ENCODE peak calls at places on chromosomes 2 and 18, in seven cellular contexts. B is heart left ventricle, F is HepG2, C is GM10248, M is stomach, O is EH, V is AG04449. R is an unnamed sample.

GRCh38 chr2:85438291-85439110 is 20.0 kb downstream of the SH2D6 start:
- DNase-seq in B (no peak), F (peak; percentile 42), C (no peak), M (peak; percentile 41), O (no peak), V (no peak), R (no peak)

GRCh38 chr18:32383040-32383819 is 87.5 kb downstream of the GAREM1 start:
- DNase-seq in B (no peak), F (peak; percentile 78), C (no peak), M (no peak), O (peak; percentile 7), V (peak; percentile 77), R (peak; percentile 38)

GRCh38 chr2:146661494-146662096 is 1183.2 kb upstream of the ACVR2A start:
- DNase-seq in B (no peak), F (peak; percentile 23), C (no peak), M (no peak), O (peak; percentile 54), V (no peak), R (no peak)

GRCh38 chr18:76338619-76339245 is 156.3 kb downstream of the ZNF516 start:
- DNase-seq in B (no peak), F (no peak), C (no peak), M (no peak), O (no peak), V (no peak), R (no peak)

GRCh38 chr2:191478754-191479679 is 198.9 kb upstream of the NABP1 start:
- DNase-seq in B (peak; percentile 58), F (peak; percentile 23), C (no peak), M (peak; percentile 81), O (peak; percentile 44), V (no peak), R (peak; percentile 8)

GRCh38 chr2:215338883-215339679 is 27.2 kb downstream of the ATIC start:
- DNase-seq in B (no peak), F (no peak), C (no peak), M (no peak), O (no peak), V (no peak), R (no peak)

GRCh38 chr2:188042412-188042811 is 249.3 kb upstream of the GULP1 start:
- DNase-seq in B (no peak), F (no peak), C (no peak), M (no peak), O (peak; percentile 68), V (peak; percentile 23), R (no peak)

GRCh38 chr18:830315-830901 is 18.4 kb upstream of the YES1 start:
- DNase-seq in B (peak; percentile 40), F (no peak), C (peak; percentile 35), M (no peak), O (peak; percentile 51), V (no peak), R (no peak)

GRCh38 chr2:33804155-33804554 is 205.1 kb upstream of the FAM98A start:
- DNase-seq in B (no peak), F (no peak), C (no peak), M (no peak), O (no peak), V (no peak), R (no peak)

GRCh38 chr2:200300650-200301314 is 5.7 kb upstream of the SPATS2L start:
- DNase-seq in B (no peak), F (no peak), C (no peak), M (no peak), O (peak; percentile 79), V (no peak), R (peak; percentile 81)

GRCh38 chr2:109331864-109332848 is 203.2 kb downstream of the SH3RF3 start:
- DNase-seq in B (peak; percentile 67), F (peak; percentile 21), C (no peak), M (peak; percentile 40), O (peak; percentile 98), V (no peak), R (peak; percentile 41)

GRCh38 chr18:67456691-67457090 is 59.8 kb downstream of the DSEL start:
- DNase-seq in B (no peak), F (no peak), C (no peak), M (no peak), O (no peak), V (no peak), R (no peak)

GRCh38 chr2:207110730-207111129 is 55.0 kb downstream of the KLF7 start:
- DNase-seq in B (no peak), F (no peak), C (no peak), M (no peak), O (no peak), V (no peak), R (no peak)

GRCh38 chr2:28142403-28142802 is 250.3 kb upstream of the FOSL2 start:
- DNase-seq in B (no peak), F (no peak), C (no peak), M (no peak), O (peak; percentile 60), V (no peak), R (no peak)

GRCh38 chr18:9323750-9324445 is 10.7 kb upstream of the TWSG1 start:
- DNase-seq in B (no peak), F (no peak), C (no peak), M (no peak), O (peak; percentile 69), V (peak; percentile 51), R (no peak)

GRCh38 chr2:9554841-9555337 is 741 bp downstream of the ADAM17 start:
- DNase-seq in B (peak; percentile 45), F (peak; percentile 29), C (no peak), M (no peak), O (peak; percentile 80), V (no peak), R (peak; percentile 30)

GRCh38 chr2:171712051-171712450 is 24.8 kb downstream of the DYNC1I2 start:
- DNase-seq in B (no peak), F (no peak), C (no peak), M (no peak), O (peak; percentile 94), V (peak; percentile 67), R (no peak)

GRCh38 chr2:240958366-240959213 is 39.8 kb upstream of the SNED1 start:
- DNase-seq in B (no peak), F (no peak), C (no peak), M (peak; percentile 19), O (no peak), V (no peak), R (no peak)

GRCh38 chr18:53534695-53535094 is 689.8 kb downstream of the MBD2 start:
- DNase-seq in B (peak; percentile 6), F (no peak), C (no peak), M (no peak), O (no peak), V (no peak), R (no peak)

GRCh38 chr2:121617042-121617599 is 32.1 kb downstream of the CLASP1 start:
- DNase-seq in B (no peak), F (no peak), C (no peak), M (no peak), O (peak; percentile 38), V (no peak), R (no peak)

GRCh38 chr18:46481048-46481846 is 175.8 kb downstream of the LOXHD1 start:
- DNase-seq in B (peak; percentile 26), F (peak; percentile 28), C (peak; percentile 42), M (peak; percentile 57), O (peak; percentile 58), V (no peak), R (peak; percentile 52)

GRCh38 chr2:136246086-136246669 is 128.2 kb upstream of the CXCR4 start:
- DNase-seq in B (peak; percentile 20), F (peak; percentile 16), C (peak; percentile 66), M (peak; percentile 56), O (no peak), V (no peak), R (no peak)

GRCh38 chr2:190819835-190820234 is 60.8 kb upstream of the GLS start:
- DNase-seq in B (no peak), F (no peak), C (no peak), M (no peak), O (peak; percentile 89), V (peak; percentile 71), R (no peak)

GRCh38 chr2:47041065-47041464 is 114.0 kb downstream of the STPG4 start:
- DNase-seq in B (peak; percentile 66), F (no peak), C (no peak), M (no peak), O (peak; percentile 20), V (no peak), R (no peak)

GRCh38 chr2:201118121-201118956 is 2.4 kb downstream of the CFLAR start:
- DNase-seq in B (peak; percentile 91), F (peak; percentile 88), C (peak; percentile 73), M (peak; percentile 84), O (peak; percentile 88), V (no peak), R (peak; percentile 94)

GRCh38 chr2:238573065-238573778 is 146.5 kb downstream of the ASB1 start:
- DNase-seq in B (no peak), F (peak; percentile 34), C (peak; percentile 75), M (no peak), O (no peak), V (no peak), R (no peak)

GRCh38 chr2:95390881-95391321 is 11.6 kb upstream of the FAHD2A start:
- DNase-seq in B (no peak), F (no peak), C (no peak), M (no peak), O (no peak), V (no peak), R (no peak)

GRCh38 chr2:85712261-85712660 is 18.1 kb downstream of the GNLY start:
- DNase-seq in B (no peak), F (no peak), C (no peak), M (no peak), O (no peak), V (no peak), R (no peak)